ENCODE peak calls at places on chromosomes 13 and 19, in nine cellular contexts. R, U, T, J, L, F, A, D and V are unnamed samples. For H3K4me1, the result is how much of the 10 kb centered on the place peaks cover.

GRCh38 chr13:47039106-47039505 is 142.3 kb upstream of the HTR2A start:
- DNase-seq in A (no peak), J (no peak), L (no peak), R (no peak), F (no peak), U (no peak), D (no peak), T (no peak), V (peak)

GRCh38 chr19:48554385-48555091 is 2.6 kb downstream of the SULT2B1 start:
- DNase-seq in J (no peak), L (peak), T (no peak), D (no peak), A (peak), R (no peak), F (no peak), U (no peak), V (no peak)

GRCh38 chr13:45527699-45528462 is 63.1 kb downstream of the COG3 start:
- DNase-seq in A (no peak), U (no peak), J (no peak), F (no peak), T (no peak), D (no peak), R (no peak), L (peak), V (peak)

GRCh38 chr13:106899444-106899843 is 331.5 kb upstream of the ARGLU1 start:
- DNase-seq in A (no peak), D (no peak), U (no peak), J (no peak), R (no peak), L (peak), T (no peak), F (no peak), V (no peak)

GRCh38 chr19:2047449-2048103 is 3.5 kb downstream of the MKNK2 start:
- DNase-seq in U (peak), L (peak), J (peak), D (peak), F (no peak), R (peak), T (peak), A (peak), V (no peak)

GRCh38 chr13:100658363-100658762 is 16.2 kb downstream of the TMTC4 start:
- DNase-seq in J (no peak), U (no peak), D (no peak), F (no peak), T (no peak), R (no peak), A (no peak), L (no peak), V (no peak)

GRCh38 chr13:30907167-30907761 is 1.2 kb downstream of the MEDAG start:
- DNase-seq in R (peak), L (no peak), D (no peak), A (no peak), J (no peak), F (no peak), U (no peak), T (no peak), V (peak)

GRCh38 chr19:5434970-5435641 is 20.1 kb upstream of the ZNRF4 start:
- DNase-seq in U (no peak), J (no peak), R (no peak), F (no peak), T (no peak), A (no peak), D (peak), L (peak), V (peak)

GRCh38 chr19:16368385-16369305 is 44.0 kb downstream of the KLF2 start:
- DNase-seq in T (no peak), F (no peak), D (no peak), A (no peak), J (peak), U (no peak), L (no peak), R (peak), V (no peak)

GRCh38 chr19:49338023-49338677 is 2.9 kb downstream of the CD37 start:
- DNase-seq in U (peak), L (no peak), D (peak), A (peak), R (no peak), T (no peak), F (no peak), J (peak), V (no peak)

DNA sequence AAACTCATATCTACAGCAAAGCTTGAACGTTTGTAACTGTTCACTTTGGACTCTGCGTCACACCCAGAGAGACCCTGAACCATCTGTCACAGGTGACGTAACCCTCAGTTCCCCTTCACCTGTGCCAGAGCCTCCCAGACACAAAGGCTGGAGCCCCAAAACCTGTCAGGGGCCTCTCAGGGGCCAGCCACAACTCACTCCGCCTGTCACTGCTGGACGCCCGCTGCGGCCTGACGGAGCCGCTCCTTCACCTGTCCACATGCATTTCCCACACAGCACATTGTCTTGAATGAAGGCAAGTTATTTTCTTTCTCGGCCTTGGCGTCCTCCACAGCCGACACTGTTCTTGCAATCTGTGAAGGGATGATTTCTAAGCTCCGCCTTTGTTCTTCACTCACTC is 7.9 kb downstream of the RASA3 start:
- DNase-seq in U (no peak), F (no peak), L (no peak), R (no peak), D (no peak), J (no peak), A (no peak), T (no peak), V (no peak)
- H3K4me1 ChIP-seq in U (under half), F (half or more), L (under half), R (half or more), D (under half), J (under half), A (under half), T (under half), V (under half)

DNA sequence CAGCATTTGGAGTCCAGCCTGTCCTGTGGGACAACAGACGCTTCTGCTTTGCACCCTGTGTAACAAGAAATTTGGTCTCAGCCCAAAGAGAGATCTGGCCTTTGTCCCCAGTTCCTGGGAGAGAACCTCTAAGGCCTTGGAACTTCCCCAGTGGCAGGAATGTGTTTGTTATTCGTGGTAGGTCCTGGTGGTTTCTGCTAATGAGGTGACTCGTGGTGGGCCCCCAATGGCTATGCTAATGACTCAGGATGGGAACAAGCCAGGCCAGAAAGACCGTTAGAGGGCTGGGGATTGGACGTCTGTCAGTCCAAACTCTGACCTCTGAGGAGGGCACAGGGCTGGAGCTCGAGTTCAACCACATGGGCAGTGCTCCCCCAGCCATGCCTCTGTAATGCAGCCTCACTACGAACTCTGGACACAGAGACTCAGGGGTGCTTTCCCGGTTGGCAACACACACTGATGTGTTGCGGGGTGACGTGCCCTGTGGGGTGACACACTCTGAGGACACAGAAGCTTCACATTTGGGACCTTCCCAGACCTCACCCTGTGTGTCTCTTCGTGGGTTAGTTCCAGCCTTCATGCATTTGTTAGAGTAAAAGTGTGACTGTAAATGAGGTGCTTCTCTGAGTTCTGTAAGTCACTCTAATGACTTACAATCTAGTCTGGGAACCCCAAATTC is 38.9 kb downstream of the TEX29 start:
- DNase-seq in F (no peak), J (no peak), R (no peak), U (no peak), D (no peak), A (peak), T (no peak), L (no peak), V (no peak)
- TF ChIP-seq CTCF in F (no peak), J (no peak), R (no peak), U (no peak), D (no peak), A (peak), T (no peak), L (no peak), V (no peak)

GRCh38 chr19:36120092-36120983 is 5.1 kb downstream of the TBCB start:
- DNase-seq in D (no peak), J (no peak), L (no peak), A (no peak), F (no peak), R (no peak), T (no peak), U (no peak), V (no peak)
- H3K27ac ChIP-seq in D (no peak), J (no peak), L (no peak), A (no peak), F (no peak), R (no peak), T (no peak), U (no peak), V (no peak)

GRCh38 chr19:43433689-43434088 is 19.0 kb downstream of the TEX101 start:
- DNase-seq in R (no peak), J (no peak), T (no peak), A (no peak), F (no peak), U (no peak), D (no peak), L (no peak), V (no peak)

GRCh38 chr19:43430976-43431375 is 16.3 kb downstream of the TEX101 start:
- DNase-seq in T (no peak), U (no peak), D (no peak), R (no peak), A (no peak), L (no peak), J (no peak), F (no peak), V (no peak)

GRCh38 chr19:43432866-43433673 is 18.4 kb downstream of the TEX101 start:
- DNase-seq in A (peak), J (peak), R (peak), T (peak), L (peak), D (peak), U (peak), F (peak), V (peak)

GRCh38 chr19:43429395-43429794 is 14.7 kb downstream of the TEX101 start:
- DNase-seq in T (no peak), F (no peak), J (no peak), R (no peak), L (no peak), U (no peak), D (no peak), A (no peak), V (no peak)

DNA sequence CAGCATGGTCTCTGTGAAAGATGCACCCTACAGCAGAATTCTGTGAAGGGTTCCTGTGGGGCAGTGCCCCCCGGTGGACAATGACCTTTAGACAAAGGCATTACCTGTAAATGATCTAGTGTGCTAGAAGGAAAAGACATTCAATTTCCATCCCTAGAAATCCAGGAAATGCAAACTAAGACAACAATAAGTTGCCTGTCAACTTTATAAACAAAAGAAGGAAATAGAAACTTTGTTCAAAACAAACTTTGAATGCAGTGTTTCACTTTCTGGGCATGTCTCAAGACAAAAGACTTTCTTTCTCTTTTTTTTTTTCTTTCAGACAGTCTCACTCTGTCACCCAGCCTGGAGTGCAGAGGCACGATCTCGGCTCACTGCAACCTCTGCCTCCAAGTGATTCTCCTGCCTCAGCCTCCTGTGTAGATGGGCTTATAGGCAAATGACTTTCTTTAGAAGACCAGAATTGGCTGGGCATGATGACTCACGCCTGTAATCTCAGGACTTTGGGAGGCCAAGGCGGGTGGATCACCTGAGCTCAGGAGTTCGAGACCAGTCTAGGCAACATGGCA is 15.5 kb downstream of the TEX101 start:
- DNase-seq in L (no peak), R (no peak), T (peak), D (no peak), J (no peak), U (no peak), A (peak), F (no peak), V (peak)
- H3K4me1 ChIP-seq in L (under half), R (under half), T (under half), D (under half), J (under half), U (under half), A (under half), F (under half), V (under half)

GRCh38 chr13:25890671-25891212 is 161.1 kb downstream of the SHISA2 start:
- DNase-seq in A (no peak), R (no peak), J (no peak), U (no peak), T (no peak), D (no peak), L (no peak), F (no peak), V (no peak)
- TF ChIP-seq CTCF in A (no peak), R (no peak), J (no peak), U (no peak), T (no peak), D (no peak), L (no peak), F (no peak), V (no peak)

DNA sequence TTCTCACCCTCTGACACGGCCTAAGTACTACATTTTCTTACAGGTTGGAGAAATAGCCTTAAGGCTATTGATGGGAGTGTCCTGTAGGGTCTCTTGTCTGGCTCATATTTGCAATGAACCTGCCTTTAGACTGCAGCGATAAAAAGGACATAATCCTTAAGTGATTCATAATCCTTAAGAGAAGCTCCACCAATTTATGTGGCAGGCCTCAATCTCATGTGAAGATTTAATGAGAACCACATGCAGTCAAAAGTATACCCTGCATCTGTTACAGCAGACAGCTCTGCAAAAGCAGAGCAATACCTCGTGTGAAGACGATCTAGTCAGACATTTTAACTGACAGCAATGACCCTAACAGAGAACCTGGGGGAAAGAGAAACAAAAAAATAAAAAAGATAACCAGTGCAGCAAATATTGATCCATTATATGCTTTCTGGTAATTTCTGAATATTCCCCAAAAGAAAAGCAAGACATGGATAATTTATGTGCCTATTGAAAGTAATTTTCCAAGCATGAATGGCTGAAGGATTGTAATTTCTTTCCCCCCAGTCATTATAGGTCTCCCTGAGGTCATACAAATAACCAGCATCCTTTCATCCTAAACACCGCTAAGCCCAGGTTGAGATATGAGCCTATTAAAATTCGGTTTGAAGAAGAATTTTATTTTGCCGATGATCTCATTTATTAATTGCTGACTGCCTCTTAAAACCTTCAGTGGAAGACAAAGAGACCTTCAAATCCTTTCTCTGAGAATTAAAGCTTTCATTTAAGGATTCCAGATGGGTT is 321.8 kb upstream of the NBEA start:
- DNase-seq in U (no peak), L (no peak), F (no peak), J (no peak), A (no peak), T (no peak), D (no peak), R (no peak), V (no peak)
- H3K27ac ChIP-seq in U (no peak), L (no peak), F (no peak), J (no peak), A (no peak), T (no peak), D (no peak), R (no peak), V (no peak)